ENCODE peak calls at places on chromosome 10, in ten cellular contexts. B is COR-L47, P is skeletal muscle cell, S is NCI-H1105 treated with DMSO at 0.1 percent for 48 hours, T is sciatic nerve, F is choroid plexus epithelial cell, C is NCI-H1092 treated with DMSO at 0.1 percent for 48 hours, O is GM04504, K is left ventricle myocardium superior, Q is NB4. V is an unnamed sample.

GRCh38 chr10:75230600-75231038 is 5.1 kb downstream of the COMTD1 start:
- DNase-seq in S (peak), F (peak), Q (peak), B (peak), O (peak), K (peak), T (peak), P (peak), C (peak), V (no peak)

GRCh38 chr10:80460399-80461207 is 6.5 kb downstream of the TSPAN14 start:
- DNase-seq in B (no peak), K (peak), S (peak), T (peak), P (no peak), O (no peak), C (no peak), F (peak), Q (peak), V (no peak)

GRCh38 chr10:13223241-13223640 is 10.9 kb downstream of the UCMA start:
- DNase-seq in F (no peak), Q (no peak), C (no peak), P (no peak), B (no peak), O (no peak), T (no peak), S (no peak), K (no peak), V (no peak)

GRCh38 chr10:80552151-80552646 is 14.5 kb downstream of the SH2D4B start:
- DNase-seq in B (peak), O (no peak), Q (no peak), K (peak), S (no peak), P (no peak), C (peak), T (no peak), F (peak), V (no peak)

GRCh38 chr10:597976-598375 is 91.5 kb downstream of the DIP2C start:
- DNase-seq in S (no peak), Q (no peak), C (no peak), B (no peak), P (no peak), K (peak), O (no peak), T (no peak), F (no peak), V (no peak)

GRCh38 chr10:17209302-17209701 is 7.8 kb upstream of the TRDMT1 start:
- DNase-seq in T (no peak), F (no peak), K (no peak), S (no peak), B (no peak), C (no peak), Q (no peak), P (no peak), O (no peak), V (no peak)

GRCh38 chr10:89515031-89515841 is 20.2 kb downstream of the SLC16A12 start:
- DNase-seq in P (peak), C (no peak), S (no peak), K (no peak), F (peak), B (no peak), T (no peak), Q (no peak), O (peak), V (peak)

GRCh38 chr10:106973301-106973700 is 191.2 kb downstream of the SORCS1 start:
- DNase-seq in B (no peak), T (no peak), K (no peak), C (no peak), P (no peak), F (no peak), O (no peak), S (no peak), Q (no peak), V (no peak)

GRCh38 chr10:48454302-48455054 is 148.0 kb downstream of the MAPK8 start:
- DNase-seq in K (no peak), T (peak), S (no peak), P (no peak), Q (no peak), B (no peak), O (no peak), C (no peak), F (peak), V (no peak)

GRCh38 chr10:129502448-129502847 is 35.4 kb downstream of the MGMT start:
- DNase-seq in P (no peak), S (no peak), K (no peak), T (no peak), Q (no peak), C (no peak), O (no peak), B (no peak), F (no peak), V (no peak)

GRCh38 chr10:119477444-119477843 is 65.1 kb downstream of the RGS10 start:
- DNase-seq in T (no peak), P (no peak), F (no peak), C (no peak), S (no peak), K (no peak), O (no peak), Q (no peak), B (no peak), V (no peak)

GRCh38 chr10:120477723-120478270 is 20.8 kb downstream of the PLPP4 start:
- DNase-seq in Q (no peak), C (no peak), P (no peak), T (no peak), S (no peak), K (no peak), B (no peak), F (peak), O (no peak), V (no peak)

GRCh38 chr10:113822174-113822573 is 31.7 kb downstream of the DCLRE1A start:
- DNase-seq in S (no peak), T (no peak), C (no peak), Q (no peak), F (no peak), P (no peak), K (no peak), O (no peak), B (no peak), V (no peak)

GRCh38 chr10:124646483-124647352 is 97.5 kb downstream of the FAM53B start:
- DNase-seq in K (peak), B (no peak), F (peak), Q (peak), T (peak), S (no peak), C (no peak), P (no peak), O (peak), V (peak)

GRCh38 chr10:87591589-87591886 is 68.1 kb upstream of the PAPSS2 start:
- DNase-seq in K (no peak), T (no peak), B (no peak), Q (no peak), C (no peak), O (no peak), P (no peak), F (no peak), S (no peak), V (no peak)

GRCh38 chr10:86955501-86956194 is 1.8 kb downstream of the MMRN2 start:
- DNase-seq in F (no peak), B (no peak), P (no peak), T (no peak), O (no peak), S (no peak), Q (no peak), C (no peak), K (peak), V (no peak)

GRCh38 chr10:66836057-66836456 is 89.8 kb upstream of the LRRTM3 start:
- DNase-seq in P (peak), O (peak), Q (no peak), T (no peak), S (no peak), F (peak), C (no peak), K (no peak), B (no peak), V (peak)

GRCh38 chr10:58010076-58010475 is 257.6 kb downstream of the IPMK start:
- DNase-seq in S (peak), O (no peak), C (peak), B (no peak), Q (no peak), T (no peak), P (no peak), K (no peak), F (no peak), V (no peak)

GRCh38 chr10:688621-689426 is 644 bp downstream of the DIP2C start:
- DNase-seq in O (no peak), K (peak), F (peak), B (peak), P (no peak), T (no peak), Q (no peak), S (no peak), C (no peak), V (no peak)

GRCh38 chr10:103766751-103767509 is 88.4 kb downstream of the SH3PXD2A start:
- DNase-seq in Q (no peak), B (no peak), T (no peak), C (no peak), P (no peak), K (no peak), S (no peak), O (no peak), F (no peak), V (no peak)

GRCh38 chr10:74051729-74052342 is 53.9 kb downstream of the VCL start:
- DNase-seq in P (no peak), O (no peak), K (peak), T (no peak), S (no peak), F (peak), Q (no peak), B (no peak), C (no peak), V (no peak)

GRCh38 chr10:114100848-114101741 is 57.4 kb downstream of the ADRB1 start:
- DNase-seq in O (no peak), Q (peak), F (peak), T (no peak), S (peak), B (no peak), P (no peak), K (peak), C (peak), V (no peak)

GRCh38 chr10:61937631-61938284 is 36.3 kb downstream of the ARID5B start:
- DNase-seq in Q (no peak), T (no peak), B (no peak), C (no peak), O (peak), S (no peak), F (peak), P (peak), K (no peak), V (peak)

GRCh38 chr10:122051609-122052385 is 62.8 kb downstream of the TACC2 start:
- DNase-seq in P (no peak), K (peak), C (no peak), Q (peak), B (no peak), T (peak), S (no peak), O (peak), F (peak), V (peak)

GRCh38 chr10:95133997-95134396 is 60.0 kb upstream of the ACSM6 start:
- DNase-seq in F (no peak), K (no peak), T (no peak), B (peak), C (no peak), P (no peak), S (no peak), O (no peak), Q (peak), V (no peak)

GRCh38 chr10:86668297-86669165 is at the start of gene LDB3:
- DNase-seq in P (no peak), T (no peak), K (peak), B (no peak), Q (peak), F (no peak), C (peak), O (no peak), S (peak), V (no peak)

GRCh38 chr10:107701947-107702346 is 537.4 kb upstream of the SORCS1 start:
- DNase-seq in B (no peak), F (peak), C (no peak), P (no peak), T (no peak), S (no peak), O (no peak), K (no peak), Q (no peak), V (no peak)

V was measured in AG09309.